ENCODE peak calls at places on chromosome 9, in four cellular contexts. U, E, J and K are unnamed samples. For H3K36me3 and H3K9me3, the result is how much of the 10 kb centered on the place peaks cover.

GRCh38 chr9:124392855-124393460 is 22.3 kb downstream of the PSMB7 start:
- DNase-seq in U (no peak), E (peak), J (no peak), K (peak)

GRCh38 chr9:77663754-77664153 is 15.6 kb upstream of the GNA14 start:
- DNase-seq in U (peak), E (no peak), J (peak), K (no peak)

GRCh38 chr9:127278372-127278771 is 13.8 kb downstream of the GARNL3 start:
- DNase-seq in U (no peak), E (no peak), J (no peak), K (no peak)

GRCh38 chr9:135525241-135526088 is 4.2 kb downstream of the LCN1 start:
- DNase-seq in U (no peak), E (no peak), J (peak), K (no peak)

GRCh38 chr9:88747768-88748167 is 212.8 kb downstream of the NXNL2 start:
- DNase-seq in U (no peak), E (peak), J (no peak), K (no peak)

GRCh38 chr9:115220339-115221009 is 102.5 kb upstream of the TNC start:
- DNase-seq in U (no peak), E (peak), J (no peak), K (no peak)

GRCh38 chr9:98867434-98868168 is 60.1 kb downstream of the GALNT12 start:
- DNase-seq in U (peak), E (peak), J (peak), K (no peak)

GRCh38 chr9:88781500-88782391 is 209.5 kb upstream of the S1PR3 start:
- DNase-seq in U (peak), E (peak), J (peak), K (no peak)

GRCh38 chr9:89012294-89013042 is 21.2 kb downstream of the S1PR3 start:
- DNase-seq in U (no peak), E (no peak), J (peak), K (no peak)

GRCh38 chr9:16521868-16522381 is 348.5 kb downstream of the BNC2 start:
- DNase-seq in U (peak), E (peak), J (peak), K (peak)

GRCh38 chr9:132948482-132949050 is 4.2 kb upstream of the TSC1 start:
- DNase-seq in U (no peak), E (no peak), J (no peak), K (no peak)

GRCh38 chr9:126377521-126377920 is 50.9 kb downstream of the MVB12B start:
- DNase-seq in U (no peak), E (no peak), J (no peak), K (no peak)

GRCh38 chr9:88218721-88219120 is 80.4 kb upstream of the SPATA31C2 start:
- DNase-seq in U (no peak), E (peak), J (no peak), K (no peak)

GRCh38 chr9:114086607-114087006 is 8.5 kb upstream of the AMBP start:
- DNase-seq in U (no peak), E (no peak), J (no peak), K (no peak)

GRCh38 chr9:92242115-92242778 is 51.2 kb downstream of the IARS1 start:
- DNase-seq in U (no peak), E (peak), J (no peak), K (no peak)

GRCh38 chr9:121169094-121169601 is 32.5 kb downstream of the RAB14 start:
- DNase-seq in U (no peak), E (peak), J (no peak), K (no peak)

GRCh38 chr9:77898864-77899263 is 132.7 kb downstream of the GNAQ start:
- DNase-seq in U (no peak), E (no peak), J (no peak), K (no peak)

GRCh38 chr9:2623866-2624682 is 2.5 kb downstream of the VLDLR start:
- DNase-seq in U (no peak), E (no peak), J (no peak), K (no peak)

GRCh38 chr9:21634951-21635350 is 152.8 kb upstream of the IFNE start:
- DNase-seq in U (no peak), E (no peak), J (no peak), K (no peak)

GRCh38 chr9:33082538-33083326 is 6.3 kb upstream of the SMU1 start:
- DNase-seq in U (no peak), E (no peak), J (peak), K (no peak)

GRCh38 chr9:90322296-90322695 is 320.3 kb downstream of the DIRAS2 start:
- DNase-seq in U (no peak), E (peak), J (no peak), K (no peak)

GRCh38 chr9:94802795-94803194 is 76.3 kb downstream of the AOPEP start:
- DNase-seq in U (no peak), E (no peak), J (no peak), K (no peak)

GRCh38 chr9:92614763-92615441 is 55.0 kb downstream of the IPPK start:
- DNase-seq in U (no peak), E (no peak), J (peak), K (no peak)

GRCh38 chr9:135132008-135132407 is 44.5 kb downstream of the OLFM1 start:
- DNase-seq in U (no peak), E (no peak), J (no peak), K (no peak)

GRCh38 chr9:129416831-129417604 is 203.9 kb downstream of the C9orf50 start:
- DNase-seq in U (no peak), E (no peak), J (no peak), K (no peak)

GRCh38 chr9:73152953-73153352 is 1.3 kb downstream of the ANXA1 start:
- DNase-seq in U (no peak), E (peak), J (no peak), K (no peak)

GRCh38 chr9:36864491-36865410 is 169.3 kb downstream of the PAX5 start:
- DNase-seq in U (no peak), E (no peak), J (no peak), K (no peak)

GRCh38 chr9:20526500-20527319 is 95.6 kb downstream of the MLLT3 start:
- DNase-seq in U (no peak), E (peak), J (no peak), K (no peak)

GRCh38 chr9:100196828-100197227 is 97.8 kb downstream of the INVS start:
- DNase-seq in U (no peak), E (no peak), J (no peak), K (no peak)

GRCh38 chr9:10232352-10232930 is 380.4 kb downstream of the PTPRD start:
- DNase-seq in U (no peak), E (peak), J (no peak), K (no peak)

GRCh38 chr9:5695860-5696259 is 67.0 kb downstream of the RIC1 start:
- DNase-seq in U (no peak), E (no peak), J (no peak), K (no peak)
- H3K36me3 ChIP-seq in U (under half), E (under half), J (under half), K (under half)

DNA sequence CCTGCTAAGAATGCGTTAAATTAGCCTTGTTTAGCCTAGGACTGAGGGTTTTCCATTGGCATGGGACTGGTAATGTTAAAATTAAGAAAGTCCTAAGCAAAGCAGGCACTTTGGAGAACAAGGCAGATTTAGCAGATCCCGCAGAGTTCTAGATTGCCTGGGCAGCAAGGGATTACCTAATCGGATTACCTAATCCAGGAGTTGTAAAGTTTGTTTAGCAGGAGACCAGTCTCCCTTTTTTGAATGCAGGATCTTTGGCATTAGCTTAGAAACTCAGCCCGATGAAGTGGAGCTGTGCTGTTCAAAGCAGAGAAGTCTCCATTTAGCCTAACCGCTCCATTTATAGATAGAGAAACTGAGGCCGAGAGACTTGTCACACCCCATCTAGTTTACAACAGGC is 206.0 kb downstream of the DMRT2 start:
- DNase-seq in U (no peak), E (no peak), J (no peak), K (no peak)
- H3K9me3 ChIP-seq in U (under half), E (under half), J (under half), K (under half)

GRCh38 chr9:93635186-93636107 is 59.1 kb downstream of the PHF2 start:
- DNase-seq in U (no peak), E (no peak), J (peak), K (no peak)
- H3K36me3 ChIP-seq in U (half or more), E (under half), J (half or more), K (under half)

GRCh38 chr9:1440276-1440675 is 390.1 kb downstream of the DMRT2 start:
- DNase-seq in U (no peak), E (no peak), J (no peak), K (no peak)

GRCh38 chr9:1442105-1442504 is 391.9 kb downstream of the DMRT2 start:
- DNase-seq in U (no peak), E (no peak), J (no peak), K (no peak)

DNA sequence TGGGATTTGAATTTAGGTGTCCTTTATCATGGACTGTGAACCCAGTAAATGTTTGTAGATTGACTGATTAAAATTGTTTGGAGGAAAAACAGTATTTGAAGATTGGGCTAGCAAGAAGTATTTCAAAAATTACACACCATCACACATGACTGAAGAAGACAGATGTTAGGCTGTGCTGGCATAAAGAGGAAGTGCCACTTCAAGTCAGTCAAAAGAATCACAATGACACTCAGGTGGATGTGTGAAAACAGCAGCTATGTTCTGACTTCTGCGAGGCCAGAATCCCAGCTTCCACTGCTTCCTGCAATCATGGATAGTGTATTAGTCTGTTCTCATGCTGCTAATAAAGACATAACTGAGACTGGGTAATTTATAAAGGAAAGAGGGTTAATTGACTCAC is 393.3 kb downstream of the DMRT2 start:
- DNase-seq in U (no peak), E (no peak), J (no peak), K (no peak)
- H3K9me3 ChIP-seq in U (under half), E (under half), J (under half), K (under half)

GRCh38 chr9:28770827-28771226 is 1197.5 kb upstream of the C9orf72 start:
- DNase-seq in U (no peak), E (no peak), J (no peak), K (no peak)
- H3K36me3 ChIP-seq in U (under half), E (under half), J (under half), K (under half)